ENCODE peak calls at places on chromosomes 13 and 19, in four cellular contexts. B is HEK293T, C is K562, Z is HepG2. L is an unnamed sample.

GRCh38 chr13:38590796-38591507 is 95.9 kb upstream of the FREM2 start:
- DNase-seq in B (no peak), C (no peak), Z (no peak), L (no peak)

GRCh38 chr13:22748866-22749586 is 431.8 kb upstream of the SGCG start:
- DNase-seq in B (no peak), C (no peak), Z (no peak), L (no peak)

GRCh38 chr13:31882794-31883193 is 143.5 kb downstream of the RXFP2 start:
- DNase-seq in B (no peak), C (no peak), Z (no peak), L (no peak)

GRCh38 chr13:50566646-50567045 is 276.8 kb downstream of the DLEU7 start:
- DNase-seq in B (no peak), C (no peak), Z (no peak), L (no peak)

GRCh38 chr13:75333103-75333502 is 148.9 kb downstream of the TBC1D4 start:
- DNase-seq in B (no peak), C (no peak), Z (no peak), L (no peak)

GRCh38 chr19:6060600-6061391 is 49.5 kb downstream of the RFX2 start:
- DNase-seq in B (no peak), C (peak; percentile 92), Z (no peak), L (no peak)

GRCh38 chr19:17235618-17236413 is 9.8 kb downstream of the OCEL1 start:
- DNase-seq in B (peak; percentile 51), C (peak; percentile 85), Z (no peak), L (peak; percentile 68)

GRCh38 chr19:28940751-28941500 is 272.0 kb downstream of the UQCRFS1 start:
- DNase-seq in B (no peak), C (no peak), Z (no peak), L (no peak)

GRCh38 chr13:100443998-100444328 is 144.6 kb downstream of the GGACT start:
- DNase-seq in B (no peak), C (no peak), Z (no peak), L (no peak)

GRCh38 chr19:36152061-36152885 is at the start of gene COX7A1:
- DNase-seq in B (no peak), C (no peak), Z (no peak), L (no peak)

GRCh38 chr19:862529-863304 is 3.3 kb downstream of the CFD start:
- DNase-seq in B (peak; percentile 51), C (peak; percentile 81), Z (no peak), L (peak; percentile 94)

DNA sequence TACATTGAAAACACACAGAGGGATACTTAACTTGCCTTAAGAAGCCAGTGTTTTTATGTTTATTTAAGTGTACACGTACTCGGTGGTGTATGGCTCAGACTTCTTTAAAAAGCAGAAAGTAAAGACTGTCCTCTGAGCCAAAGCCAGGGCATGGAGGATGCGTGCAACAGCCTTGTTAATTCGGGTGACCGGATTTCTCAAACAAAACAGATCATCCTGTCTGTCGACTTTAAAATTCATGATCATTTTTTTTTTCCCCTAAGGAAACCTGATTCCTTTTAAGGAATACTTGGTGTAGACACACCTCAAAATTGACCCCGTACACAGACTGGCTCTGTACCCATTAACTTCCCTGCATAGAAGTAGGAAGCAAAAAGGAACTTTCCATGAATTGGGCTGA is 124.7 kb upstream of the RNF113B start:
- DNase-seq in B (no peak), C (no peak), Z (no peak), L (no peak)
- TF ChIP-seq ELF4 in B (no peak), C (no peak), Z (no peak), L (no peak)

GRCh38 chr13:36163809-36164308 is 32.7 kb upstream of the DCLK1 start:
- DNase-seq in B (peak; percentile 63), C (no peak), Z (no peak), L (no peak)
- TF ChIP-seq ELF4 in B (no peak), C (no peak), Z (no peak), L (no peak)

DNA sequence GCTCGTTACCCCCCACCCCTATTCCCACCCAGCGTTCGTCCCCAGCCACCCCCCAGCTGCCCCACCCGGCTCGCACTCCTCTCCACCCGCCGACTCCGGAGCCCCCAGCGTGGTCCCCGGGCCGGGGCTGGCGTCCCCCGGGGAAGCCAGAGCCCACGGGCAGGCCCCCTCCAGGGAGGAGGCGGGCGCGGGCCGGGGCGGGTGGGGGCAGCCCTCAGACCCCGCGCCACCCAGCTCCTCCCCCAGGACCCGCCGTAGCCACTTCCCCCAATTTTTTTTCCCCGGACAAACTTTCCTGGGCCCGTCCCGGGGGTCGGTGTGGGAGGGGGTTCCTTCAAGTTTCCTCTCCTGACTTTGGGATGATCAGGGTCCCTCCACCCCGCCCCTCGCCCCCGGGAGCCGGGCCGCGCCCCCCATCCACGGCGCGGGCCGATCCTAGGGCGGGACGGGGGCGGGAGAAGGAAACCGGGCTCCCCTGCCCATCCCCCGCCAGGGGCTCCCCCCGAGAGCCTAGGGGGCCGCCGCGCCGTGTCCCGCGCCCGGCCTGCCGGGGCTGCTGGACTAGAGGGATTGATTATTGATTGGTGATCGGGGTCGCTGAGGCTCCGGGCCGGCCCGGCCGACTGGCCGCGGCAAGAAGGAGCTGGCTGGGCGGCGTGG is 927 bp upstream of the TSHZ3 start:
- DNase-seq in B (peak; percentile 46), C (peak; percentile 55), Z (no peak), L (no peak)
- TF ChIP-seq ELF4 in B (no peak), C (no peak), Z (no peak), L (no peak)

GRCh38 chr19:1941146-1942077 is at the start of gene CSNK1G2:
- DNase-seq in B (no peak), C (peak; percentile 75), Z (no peak), L (no peak)

GRCh38 chr19:1943661-1944087 is 2.7 kb downstream of the CSNK1G2 start:
- DNase-seq in B (no peak), C (no peak), Z (no peak), L (no peak)

GRCh38 chr19:1944088-1944915 is 3.3 kb downstream of the CSNK1G2 start:
- DNase-seq in B (no peak), C (no peak), Z (no peak), L (no peak)

GRCh38 chr19:1942078-1942933 is 1.3 kb downstream of the CSNK1G2 start:
- DNase-seq in B (peak; percentile 69), C (peak; percentile 52), Z (peak; percentile 73), L (peak; percentile 83)

DNA sequence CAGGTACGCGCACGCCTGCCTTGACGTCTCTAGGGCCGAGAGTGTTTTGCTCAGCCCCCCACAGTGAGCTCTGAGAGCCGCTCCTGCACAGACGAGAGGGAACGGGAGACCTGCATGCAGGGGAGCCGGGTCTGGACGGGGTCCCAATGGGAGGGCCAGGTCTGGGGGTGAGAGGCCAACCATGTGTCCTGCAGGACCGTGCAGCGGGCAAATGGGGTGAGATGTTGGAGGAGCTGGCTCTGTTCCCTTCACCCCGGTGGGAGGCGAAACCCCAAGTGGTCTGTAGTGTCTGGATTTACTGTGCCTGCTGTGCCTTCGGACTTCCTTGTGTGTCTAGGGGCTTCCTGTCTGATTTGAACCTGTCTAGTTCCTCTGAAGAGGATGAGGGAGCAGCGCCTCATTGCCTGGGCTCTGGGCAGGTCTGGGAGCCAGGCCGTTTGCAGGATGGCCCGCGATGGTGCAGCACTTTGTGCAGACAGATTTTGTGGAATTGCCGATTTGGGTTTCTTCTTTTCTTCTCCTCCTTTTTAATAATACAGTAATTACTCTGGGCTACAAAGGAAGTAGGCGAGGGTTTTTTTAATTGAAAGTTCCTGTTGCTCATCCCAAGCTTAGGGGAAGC is 2.1 kb downstream of the CSNK1G2 start:
- DNase-seq in B (no peak), C (no peak), Z (no peak), L (no peak)
- TF ChIP-seq ELF4 in B (no peak), C (no peak), Z (no peak), L (no peak)

DNA sequence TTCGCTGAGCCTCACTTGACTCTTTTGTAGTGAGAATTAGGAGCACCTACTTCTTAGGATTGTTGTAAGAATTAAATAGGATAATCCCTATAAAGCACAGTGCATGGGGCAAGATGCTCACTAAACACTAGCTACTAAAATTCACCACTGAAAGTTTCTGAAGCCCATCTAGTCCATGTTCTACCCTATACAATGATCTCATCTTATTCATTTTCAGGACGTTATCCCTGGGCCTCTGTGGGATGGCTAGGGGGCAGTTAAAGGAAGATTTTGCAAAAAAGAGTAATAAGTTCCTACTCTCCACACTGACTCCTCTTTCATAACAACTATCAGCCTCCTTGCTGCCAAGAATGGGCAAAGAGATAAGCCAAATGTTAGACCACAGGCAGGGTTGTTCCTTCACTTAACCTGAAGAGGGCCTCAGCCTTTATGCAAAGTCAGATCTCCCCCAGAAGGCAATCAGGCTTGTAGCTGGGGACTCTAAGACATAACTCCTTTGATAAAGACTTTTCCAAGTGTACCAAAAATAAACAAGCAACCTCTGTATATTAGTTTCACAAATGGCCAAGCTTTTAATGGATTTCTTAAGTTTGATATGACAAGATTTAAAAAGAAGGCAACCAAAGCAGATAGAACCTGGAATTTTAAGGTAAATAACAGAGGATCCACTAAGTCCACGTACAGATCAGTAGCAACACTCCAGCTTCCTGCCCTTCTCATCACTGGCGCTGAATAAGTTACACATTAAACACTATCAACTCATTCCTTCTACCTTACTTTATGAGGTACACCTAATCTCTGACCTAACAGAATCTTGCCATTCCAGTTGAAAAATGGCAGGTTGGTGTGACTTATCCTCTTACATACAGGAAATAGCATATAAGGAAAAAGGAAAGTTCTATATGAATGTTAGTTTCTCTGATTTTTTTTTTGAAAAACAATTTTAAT is 44.4 kb downstream of the ELF1 start:
- DNase-seq in B (peak; percentile 50), C (peak; percentile 47), Z (peak; percentile 65), L (no peak)
- TF ChIP-seq ELF4 in B (no peak), C (no peak), Z (no peak), L (no peak)

DNA sequence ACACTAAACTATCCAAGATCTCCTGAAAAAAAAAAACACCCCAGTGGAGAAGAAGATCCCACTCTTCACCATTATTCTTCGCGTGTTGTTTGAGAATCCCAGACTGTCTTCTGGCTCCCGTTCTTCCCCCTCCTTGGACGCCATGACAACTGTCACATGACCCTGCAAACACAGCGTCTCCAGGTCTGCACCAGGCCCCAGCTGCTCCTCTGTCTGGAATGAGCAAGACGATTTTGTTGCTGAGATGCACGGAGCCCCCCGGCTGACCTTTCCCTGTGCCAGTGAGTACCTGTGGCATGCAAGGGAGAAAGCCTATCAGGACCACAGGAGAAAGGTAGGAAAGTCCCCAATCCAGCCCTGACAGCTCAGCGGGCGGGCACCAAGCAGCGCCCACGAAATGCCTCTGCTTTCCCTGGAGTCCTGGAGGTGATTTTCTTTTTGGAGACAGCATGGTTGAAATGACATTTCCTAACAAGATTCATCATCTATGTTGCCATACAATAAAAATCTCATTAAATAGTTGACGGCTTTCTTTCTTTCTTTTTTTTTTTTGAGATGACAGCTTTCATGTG is at the start of gene CFAP97D2:
- DNase-seq in B (no peak), C (no peak), Z (no peak), L (no peak)
- TF ChIP-seq ELF4 in B (no peak), C (no peak), Z (no peak), L (no peak)

DNA sequence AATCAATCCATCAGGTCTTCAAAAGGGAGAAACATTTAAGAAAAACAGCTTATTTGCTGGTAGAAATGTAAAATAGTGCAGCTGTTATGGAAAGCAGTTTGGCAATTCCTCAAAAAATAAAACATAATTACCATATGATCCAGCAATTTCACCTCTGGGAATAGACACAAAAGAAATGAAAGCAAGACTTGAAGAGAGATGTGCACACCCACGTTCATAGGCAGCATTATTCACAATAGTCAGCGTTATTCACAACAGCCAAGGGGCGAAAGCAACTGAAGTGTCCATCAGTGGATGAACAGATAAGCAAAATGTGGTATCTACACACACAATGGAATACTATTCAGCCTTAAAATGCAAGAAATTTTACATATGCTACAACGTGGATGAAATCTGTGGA is 45.1 kb upstream of the DOCK9 start:
- DNase-seq in B (no peak), C (no peak), Z (no peak), L (no peak)
- TF ChIP-seq ELF4 in B (no peak), C (no peak), Z (no peak), L (no peak)

GRCh38 chr19:10655457-10656312 is 1.5 kb downstream of the ILF3 start:
- DNase-seq in B (no peak), C (peak; percentile 14), Z (peak; percentile 12), L (no peak)
- TF ChIP-seq ELF4 in B (no peak), C (no peak), Z (no peak), L (no peak)

L was measured in WTC11.